ENCODE peak calls at places on chromosomes 16 and 17, in nine cellular contexts. O is AG20443; H is progenitor cell of endocrine pancreas; B is ELR; N is CD4-positive, CD25-positive, alpha-beta regulatory T cell; Q is heart right ventricle; M is fibroblast of mammary gland; V is NCI-H1417; F is left cardiac atrium. A is an unnamed sample.

GRCh38 chr16:57689772-57690558 is 4.6 kb upstream of the DRC7 start:
- DNase-seq in O (no peak), H (no peak), B (no peak), N (no peak), Q (no peak), M (no peak), V (no peak), F (no peak), A (no peak)

GRCh38 chr17:47257651-47258339 is 4.2 kb downstream of the ITGB3 start:
- DNase-seq in O (peak; percentile 81), H (no peak), B (peak; percentile 91), N (no peak), Q (no peak), M (peak; percentile 90), V (no peak), F (no peak), A (no peak)

GRCh38 chr17:82297804-82298537 is 19.4 kb downstream of the CD7 start:
- DNase-seq in O (peak; percentile 95), H (no peak), B (peak; percentile 98), N (peak; percentile 91), Q (peak; percentile 85), M (peak; percentile 99), V (no peak), F (peak; percentile 92), A (peak; percentile 94)

GRCh38 chr16:17325744-17326143 is 145.0 kb downstream of the XYLT1 start:
- DNase-seq in O (no peak), H (no peak), B (no peak), N (no peak), Q (no peak), M (no peak), V (no peak), F (no peak), A (no peak)

GRCh38 chr17:42453544-42453943 is 5.1 kb upstream of the ATP6V0A1 start:
- DNase-seq in O (no peak), H (no peak), B (no peak), N (no peak), Q (no peak), M (no peak), V (no peak), F (no peak), A (no peak)

GRCh38 chr16:1416521-1416941 is 2.0 kb upstream of the UNKL start:
- DNase-seq in O (no peak), H (no peak), B (peak; percentile 16), N (no peak), Q (no peak), M (no peak), V (no peak), F (no peak), A (no peak)

GRCh38 chr17:66633322-66633965 is 201.5 kb upstream of the CACNG5 start:
- DNase-seq in O (peak; percentile 35), H (no peak), B (peak; percentile 45), N (no peak), Q (no peak), M (peak; percentile 54), V (no peak), F (no peak), A (no peak)

GRCh38 chr16:4244254-4244812 is 2.5 kb upstream of the SRL start:
- DNase-seq in O (no peak), H (no peak), B (no peak), N (no peak), Q (no peak), M (no peak), V (no peak), F (no peak), A (no peak)

GRCh38 chr16:396605-397004 is 394 bp upstream of the NME4 start:
- DNase-seq in O (peak; percentile 80), H (no peak), B (peak; percentile 72), N (no peak), Q (no peak), M (peak; percentile 46), V (no peak), F (peak; percentile 65), A (peak; percentile 67)

GRCh38 chr16:85916141-85916890 is 17.4 kb downstream of the IRF8 start:
- DNase-seq in O (no peak), H (no peak), B (no peak), N (no peak), Q (peak; percentile 44), M (no peak), V (no peak), F (peak; percentile 73), A (no peak)

GRCh38 chr17:19304209-19304608 is 58.3 kb downstream of the B9D1 start:
- DNase-seq in O (peak; percentile 56), H (no peak), B (peak; percentile 84), N (no peak), Q (no peak), M (peak; percentile 73), V (no peak), F (peak; percentile 58), A (peak; percentile 21)

GRCh38 chr16:67873435-67874146 is 739 bp downstream of the EDC4 start:
- DNase-seq in O (peak; percentile 31), H (no peak), B (peak; percentile 40), N (no peak), Q (no peak), M (no peak), V (no peak), F (no peak), A (no peak)

GRCh38 chr17:27239046-27239445 is 54.9 kb upstream of the WSB1 start:
- DNase-seq in O (no peak), H (no peak), B (no peak), N (no peak), Q (no peak), M (no peak), V (no peak), F (no peak), A (no peak)

GRCh38 chr16:69482410-69482951 is 58.1 kb downstream of the CYB5B start:
- DNase-seq in O (peak; percentile 73), H (no peak), B (no peak), N (no peak), Q (peak; percentile 66), M (peak; percentile 90), V (peak; percentile 88), F (peak; percentile 87), A (peak; percentile 81)

GRCh38 chr16:86496262-86496928 is 13.9 kb upstream of the FOXF1 start:
- DNase-seq in O (no peak), H (no peak), B (no peak), N (no peak), Q (no peak), M (no peak), V (no peak), F (no peak), A (no peak)

GRCh38 chr17:39752241-39752831 is 14.6 kb downstream of the GRB7 start:
- DNase-seq in O (no peak), H (no peak), B (no peak), N (no peak), Q (no peak), M (no peak), V (no peak), F (no peak), A (no peak)

GRCh38 chr17:4573682-4574081 is 10.6 kb upstream of the SMTNL2 start:
- DNase-seq in O (no peak), H (no peak), B (peak; percentile 31), N (no peak), Q (peak; percentile 58), M (no peak), V (no peak), F (no peak), A (peak; percentile 73)

GRCh38 chr17:28643979-28644781 is 778 bp downstream of the BLTP2 start:
- DNase-seq in O (peak; percentile 81), H (peak; percentile 18), B (peak; percentile 75), N (no peak), Q (peak; percentile 18), M (peak; percentile 39), V (peak; percentile 35), F (peak; percentile 55), A (peak; percentile 42)

GRCh38 chr17:10106067-10106466 is 92.3 kb downstream of the GAS7 start:
- DNase-seq in O (no peak), H (no peak), B (no peak), N (no peak), Q (no peak), M (no peak), V (no peak), F (no peak), A (no peak)

GRCh38 chr16:48814994-48815393 is 205.0 kb upstream of the N4BP1 start:
- DNase-seq in O (no peak), H (no peak), B (no peak), N (no peak), Q (no peak), M (no peak), V (no peak), F (no peak), A (no peak)

GRCh38 chr16:57266531-57267268 is 17.8 kb downstream of the PLLP start:
- DNase-seq in O (no peak), H (no peak), B (no peak), N (no peak), Q (no peak), M (no peak), V (no peak), F (no peak), A (no peak)

GRCh38 chr17:19978206-19978802 is 676 bp upstream of the AKAP10 start:
- DNase-seq in O (peak; percentile 30), H (no peak), B (peak; percentile 14), N (no peak), Q (no peak), M (peak; percentile 37), V (no peak), F (no peak), A (no peak)

GRCh38 chr17:35889818-35890773 is 9.9 kb upstream of the CCL5 start:
- DNase-seq in O (no peak), H (no peak), B (peak; percentile 42), N (no peak), Q (no peak), M (peak; percentile 34), V (peak; percentile 50), F (peak; percentile 56), A (no peak)

GRCh38 chr17:50117202-50118040 is 12.5 kb downstream of the SAMD14 start:
- DNase-seq in O (peak; percentile 80), H (peak; percentile 81), B (peak; percentile 71), N (peak; percentile 21), Q (peak; percentile 66), M (peak; percentile 48), V (peak; percentile 27), F (peak; percentile 69), A (peak; percentile 65)

GRCh38 chr17:27756467-27757371 is 43.6 kb downstream of the NOS2 start:
- DNase-seq in O (peak; percentile 39), H (peak; percentile 52), B (peak; percentile 57), N (peak; percentile 7), Q (no peak), M (peak; percentile 57), V (peak; percentile 39), F (no peak), A (peak; percentile 36)

GRCh38 chr16:54156349-54156748 is 130.2 kb downstream of the IRX3 start:
- DNase-seq in O (no peak), H (no peak), B (no peak), N (no peak), Q (no peak), M (no peak), V (no peak), F (no peak), A (no peak)

GRCh38 chr17:36627101-36627500 is 25.7 kb downstream of the MRM1 start:
- DNase-seq in O (no peak), H (no peak), B (no peak), N (no peak), Q (no peak), M (no peak), V (no peak), F (no peak), A (no peak)

GRCh38 chr17:42819939-42820535 is 4.0 kb downstream of the BECN1 start:
- DNase-seq in O (peak; percentile 63), H (peak; percentile 28), B (peak; percentile 85), N (peak; percentile 50), Q (peak; percentile 40), M (peak; percentile 63), V (peak; percentile 18), F (peak; percentile 58), A (peak; percentile 80)

GRCh38 chr17:59840908-59841666 is 51.7 kb downstream of the TUBD1 start:
- DNase-seq in O (no peak), H (no peak), B (peak; percentile 56), N (peak; percentile 18), Q (no peak), M (peak; percentile 51), V (no peak), F (no peak), A (no peak)

GRCh38 chr17:2081564-2081963 is 26.7 kb downstream of the HIC1 start:
- DNase-seq in O (peak; percentile 47), H (no peak), B (peak; percentile 92), N (no peak), Q (no peak), M (peak; percentile 89), V (no peak), F (no peak), A (peak; percentile 38)

GRCh38 chr17:58755269-58755576 is 431 bp upstream of the PPM1E start:
- DNase-seq in O (no peak), H (no peak), B (no peak), N (no peak), Q (no peak), M (no peak), V (no peak), F (no peak), A (no peak)

A was measured in psoas muscle.